ENCODE peak calls at places on chromosome 17, in nine cellular contexts. X is fibroblast of mammary gland, R is T-helper 1 cell, P is amniotic stem cell, S is GM23248, J is endothelial cell of umbilical vein, L is dermis microvascular lymphatic vessel endothelial cell, N is Right ventricle myocardium superior, G is epithelial cell of prostate. D is an unnamed sample.

GRCh38 chr17:58121925-58122324 is 26.3 kb upstream of the OR4D1 start:
- DNase-seq in X (peak), R (peak), P (peak), S (peak), J (no peak), L (peak), N (no peak), G (no peak), D (peak)

GRCh38 chr17:43309505-43310329 is 75.9 kb upstream of the RNU2-1 start:
- DNase-seq in X (no peak), R (no peak), P (no peak), S (no peak), J (no peak), L (no peak), N (peak), G (no peak), D (no peak)

GRCh38 chr17:48878920-48879898 is 13.4 kb upstream of the ATP5MC1 start:
- DNase-seq in X (peak), R (peak), P (peak), S (peak), J (peak), L (peak), N (no peak), G (no peak), D (peak)

GRCh38 chr17:72139213-72139612 is 18.4 kb downstream of the SOX9 start:
- DNase-seq in X (peak), R (no peak), P (no peak), S (peak), J (no peak), L (no peak), N (no peak), G (no peak), D (no peak)

GRCh38 chr17:76635659-76636360 is 7.7 kb downstream of the ST6GALNAC1 start:
- DNase-seq in X (no peak), R (no peak), P (no peak), S (peak), J (no peak), L (no peak), N (no peak), G (no peak), D (no peak)

GRCh38 chr17:27502526-27503324 is 46.5 kb downstream of the KSR1 start:
- DNase-seq in X (peak), R (no peak), P (peak), S (peak), J (no peak), L (no peak), N (no peak), G (no peak), D (no peak)

GRCh38 chr17:83162035-83162745 is 82.8 kb downstream of the METRNL start:
- DNase-seq in X (no peak), R (no peak), P (no peak), S (no peak), J (no peak), L (no peak), N (no peak), G (no peak), D (no peak)

GRCh38 chr17:45046536-45047125 is 4.8 kb downstream of the DCAKD start:
- DNase-seq in X (peak), R (no peak), P (no peak), S (peak), J (no peak), L (no peak), N (no peak), G (peak), D (no peak)

GRCh38 chr17:17050346-17051345 is 8.4 kb downstream of the MPRIP start:
- DNase-seq in X (no peak), R (no peak), P (no peak), S (no peak), J (no peak), L (no peak), N (no peak), G (no peak), D (no peak)

GRCh38 chr17:48330386-48330785 is 99.6 kb downstream of the SKAP1 start:
- DNase-seq in X (no peak), R (no peak), P (no peak), S (no peak), J (no peak), L (no peak), N (no peak), G (no peak), D (no peak)

GRCh38 chr17:2406903-2407790 is 6.3 kb upstream of the MNT start:
- DNase-seq in X (peak), R (no peak), P (peak), S (peak), J (peak), L (peak), N (no peak), G (peak), D (no peak)

GRCh38 chr17:75252039-75252816 is 9.2 kb downstream of the GGA3 start:
- DNase-seq in X (no peak), R (no peak), P (no peak), S (no peak), J (no peak), L (no peak), N (no peak), G (no peak), D (no peak)

GRCh38 chr17:45783593-45784292 is 377 bp upstream of the CRHR1 start:
- DNase-seq in X (no peak), R (no peak), P (no peak), S (no peak), J (no peak), L (no peak), N (no peak), G (no peak), D (peak)

GRCh38 chr17:55134486-55135157 is 130.1 kb upstream of the HLF start:
- DNase-seq in X (peak), R (no peak), P (no peak), S (peak), J (no peak), L (peak), N (no peak), G (no peak), D (no peak)

GRCh38 chr17:78375401-78376079 is 2.9 kb upstream of the PGS1 start:
- DNase-seq in X (peak), R (no peak), P (peak), S (peak), J (peak), L (peak), N (peak), G (no peak), D (no peak)

GRCh38 chr17:7405882-7406825 is 1.5 kb upstream of the NLGN2 start:
- DNase-seq in X (no peak), R (no peak), P (no peak), S (peak), J (no peak), L (no peak), N (no peak), G (no peak), D (no peak)

GRCh38 chr17:63686138-63686685 is 13.7 kb downstream of the LIMD2 start:
- DNase-seq in X (no peak), R (no peak), P (no peak), S (no peak), J (no peak), L (no peak), N (no peak), G (no peak), D (no peak)

GRCh38 chr17:10224592-10225195 is 26.3 kb upstream of the GAS7 start:
- DNase-seq in X (no peak), R (no peak), P (no peak), S (no peak), J (no peak), L (no peak), N (no peak), G (no peak), D (no peak)

GRCh38 chr17:64178011-64178825 is 48.3 kb upstream of the ERN1 start:
- DNase-seq in X (no peak), R (no peak), P (no peak), S (no peak), J (no peak), L (no peak), N (no peak), G (no peak), D (no peak)

D was measured in NCI-H1930.